ENCODE peak calls at places on chromosomes 12 and 14, in eight cellular contexts. One of them, this sample, is unnamed.

GRCh38 chr12:25959069-25959961 is 833 bp downstream of the RASSF8 start:
- DNase-seq in T-helper 9 cell: no peak
- DNase-seq in GM12865: peak; percentile 9
- DNase-seq in IMR-90: peak; percentile 85
- DNase-seq in activated CD4-positive, alpha-beta T cell treated with anti-CD3 and anti-CD28 coated beads for 1 hour: no peak
- DNase-seq in DMS 273 treated with DMSO at 0.1 percent for 48 hours: no peak
- DNase-seq in brain pericyte: peak; percentile 34
- DNase-seq in pancreas: peak; percentile 48
- DNase-seq in this sample: no peak

GRCh38 chr14:105507247-105507646 is 16.2 kb downstream of the TEDC1 start:
- DNase-seq in T-helper 9 cell: no peak
- DNase-seq in GM12865: no peak
- DNase-seq in IMR-90: no peak
- DNase-seq in activated CD4-positive, alpha-beta T cell treated with anti-CD3 and anti-CD28 coated beads for 1 hour: no peak
- DNase-seq in DMS 273 treated with DMSO at 0.1 percent for 48 hours: no peak
- DNase-seq in brain pericyte: no peak
- DNase-seq in pancreas: no peak
- DNase-seq in this sample: no peak

GRCh38 chr12:52821826-52822660 is 8.1 kb upstream of the KRT4 start:
- DNase-seq in T-helper 9 cell: no peak
- DNase-seq in GM12865: no peak
- DNase-seq in IMR-90: no peak
- DNase-seq in activated CD4-positive, alpha-beta T cell treated with anti-CD3 and anti-CD28 coated beads for 1 hour: no peak
- DNase-seq in DMS 273 treated with DMSO at 0.1 percent for 48 hours: no peak
- DNase-seq in brain pericyte: no peak
- DNase-seq in pancreas: no peak
- DNase-seq in this sample: no peak

GRCh38 chr12:65640489-65640901 is 183.8 kb upstream of the HMGA2 start:
- DNase-seq in T-helper 9 cell: no peak
- DNase-seq in GM12865: no peak
- DNase-seq in IMR-90: peak; percentile 64
- DNase-seq in activated CD4-positive, alpha-beta T cell treated with anti-CD3 and anti-CD28 coated beads for 1 hour: no peak
- DNase-seq in DMS 273 treated with DMSO at 0.1 percent for 48 hours: no peak
- DNase-seq in brain pericyte: peak; percentile 92
- DNase-seq in pancreas: no peak
- DNase-seq in this sample: no peak

GRCh38 chr14:76828339-76829015 is 2.3 kb downstream of the LRRC74A start:
- DNase-seq in T-helper 9 cell: no peak
- DNase-seq in GM12865: no peak
- DNase-seq in IMR-90: no peak
- DNase-seq in activated CD4-positive, alpha-beta T cell treated with anti-CD3 and anti-CD28 coated beads for 1 hour: no peak
- DNase-seq in DMS 273 treated with DMSO at 0.1 percent for 48 hours: no peak
- DNase-seq in brain pericyte: no peak
- DNase-seq in pancreas: peak; percentile 89
- DNase-seq in this sample: no peak

GRCh38 chr12:176321-177181 is 37.4 kb downstream of the SLC6A12 start:
- DNase-seq in T-helper 9 cell: no peak
- DNase-seq in GM12865: no peak
- DNase-seq in IMR-90: peak; percentile 61
- DNase-seq in activated CD4-positive, alpha-beta T cell treated with anti-CD3 and anti-CD28 coated beads for 1 hour: no peak
- DNase-seq in DMS 273 treated with DMSO at 0.1 percent for 48 hours: peak; percentile 91
- DNase-seq in brain pericyte: no peak
- DNase-seq in pancreas: no peak
- DNase-seq in this sample: no peak

GRCh38 chr14:100108840-100109593 is 43.8 kb downstream of the EVL start:
- DNase-seq in T-helper 9 cell: no peak
- DNase-seq in GM12865: no peak
- DNase-seq in IMR-90: peak; percentile 69
- DNase-seq in activated CD4-positive, alpha-beta T cell treated with anti-CD3 and anti-CD28 coated beads for 1 hour: no peak
- DNase-seq in DMS 273 treated with DMSO at 0.1 percent for 48 hours: no peak
- DNase-seq in brain pericyte: no peak
- DNase-seq in pancreas: no peak
- DNase-seq in this sample: no peak

GRCh38 chr14:76964695-76965094 is 63.8 kb downstream of the IRF2BPL start:
- DNase-seq in T-helper 9 cell: no peak
- DNase-seq in GM12865: peak; percentile 64
- DNase-seq in IMR-90: no peak
- DNase-seq in activated CD4-positive, alpha-beta T cell treated with anti-CD3 and anti-CD28 coated beads for 1 hour: no peak
- DNase-seq in DMS 273 treated with DMSO at 0.1 percent for 48 hours: no peak
- DNase-seq in brain pericyte: no peak
- DNase-seq in pancreas: no peak
- DNase-seq in this sample: no peak

GRCh38 chr12:62248873-62249272 is 11.3 kb upstream of the USP15 start:
- DNase-seq in T-helper 9 cell: no peak
- DNase-seq in GM12865: no peak
- DNase-seq in IMR-90: no peak
- DNase-seq in activated CD4-positive, alpha-beta T cell treated with anti-CD3 and anti-CD28 coated beads for 1 hour: no peak
- DNase-seq in DMS 273 treated with DMSO at 0.1 percent for 48 hours: no peak
- DNase-seq in brain pericyte: no peak
- DNase-seq in pancreas: no peak
- DNase-seq in this sample: no peak

GRCh38 chr14:56262530-56262929 is 144.3 kb downstream of the PELI2 start:
- DNase-seq in T-helper 9 cell: no peak
- DNase-seq in GM12865: no peak
- DNase-seq in IMR-90: no peak
- DNase-seq in activated CD4-positive, alpha-beta T cell treated with anti-CD3 and anti-CD28 coated beads for 1 hour: no peak
- DNase-seq in DMS 273 treated with DMSO at 0.1 percent for 48 hours: no peak
- DNase-seq in brain pericyte: no peak
- DNase-seq in pancreas: no peak
- DNase-seq in this sample: no peak

GRCh38 chr14:64880382-64881121 is 845 bp upstream of the SPTB start:
- DNase-seq in T-helper 9 cell: peak; percentile 46
- DNase-seq in GM12865: peak; percentile 23
- DNase-seq in IMR-90: no peak
- DNase-seq in activated CD4-positive, alpha-beta T cell treated with anti-CD3 and anti-CD28 coated beads for 1 hour: peak; percentile 48
- DNase-seq in DMS 273 treated with DMSO at 0.1 percent for 48 hours: peak; percentile 5
- DNase-seq in brain pericyte: no peak
- DNase-seq in pancreas: peak; percentile 60
- DNase-seq in this sample: peak; percentile 48

GRCh38 chr14:51308872-51309271 is 68.8 kb downstream of the TMX1 start:
- DNase-seq in T-helper 9 cell: no peak
- DNase-seq in GM12865: no peak
- DNase-seq in IMR-90: no peak
- DNase-seq in activated CD4-positive, alpha-beta T cell treated with anti-CD3 and anti-CD28 coated beads for 1 hour: no peak
- DNase-seq in DMS 273 treated with DMSO at 0.1 percent for 48 hours: no peak
- DNase-seq in brain pericyte: no peak
- DNase-seq in pancreas: no peak
- DNase-seq in this sample: no peak

GRCh38 chr14:35365130-35366047 is 39.2 kb downstream of the NFKBIA start:
- DNase-seq in T-helper 9 cell: no peak
- DNase-seq in GM12865: peak; percentile 47
- DNase-seq in IMR-90: peak; percentile 92
- DNase-seq in activated CD4-positive, alpha-beta T cell treated with anti-CD3 and anti-CD28 coated beads for 1 hour: peak; percentile 34
- DNase-seq in DMS 273 treated with DMSO at 0.1 percent for 48 hours: no peak
- DNase-seq in brain pericyte: no peak
- DNase-seq in pancreas: no peak
- DNase-seq in this sample: no peak

GRCh38 chr12:113358381-113359132 is at the start of gene PLBD2:
- DNase-seq in T-helper 9 cell: peak; percentile 97
- DNase-seq in GM12865: peak; percentile 96
- DNase-seq in IMR-90: peak; percentile 89
- DNase-seq in activated CD4-positive, alpha-beta T cell treated with anti-CD3 and anti-CD28 coated beads for 1 hour: peak; percentile 90
- DNase-seq in DMS 273 treated with DMSO at 0.1 percent for 48 hours: peak; percentile 81
- DNase-seq in brain pericyte: peak; percentile 57
- DNase-seq in pancreas: peak; percentile 95
- DNase-seq in this sample: peak; percentile 94

GRCh38 chr12:71888521-71888920 is 49.0 kb downstream of the TBC1D15 start:
- DNase-seq in T-helper 9 cell: no peak
- DNase-seq in GM12865: no peak
- DNase-seq in IMR-90: no peak
- DNase-seq in activated CD4-positive, alpha-beta T cell treated with anti-CD3 and anti-CD28 coated beads for 1 hour: no peak
- DNase-seq in DMS 273 treated with DMSO at 0.1 percent for 48 hours: no peak
- DNase-seq in brain pericyte: no peak
- DNase-seq in pancreas: no peak
- DNase-seq in this sample: no peak

GRCh38 chr14:94337274-94337673 is 14.1 kb upstream of the SERPINA6 start:
- DNase-seq in T-helper 9 cell: no peak
- DNase-seq in GM12865: no peak
- DNase-seq in IMR-90: peak; percentile 31
- DNase-seq in activated CD4-positive, alpha-beta T cell treated with anti-CD3 and anti-CD28 coated beads for 1 hour: no peak
- DNase-seq in DMS 273 treated with DMSO at 0.1 percent for 48 hours: no peak
- DNase-seq in brain pericyte: no peak
- DNase-seq in pancreas: no peak
- DNase-seq in this sample: no peak

GRCh38 chr14:55354500-55354899 is 57.1 kb downstream of the ATG14 start:
- DNase-seq in T-helper 9 cell: peak; percentile 47
- DNase-seq in GM12865: peak; percentile 68
- DNase-seq in IMR-90: peak; percentile 48
- DNase-seq in activated CD4-positive, alpha-beta T cell treated with anti-CD3 and anti-CD28 coated beads for 1 hour: peak; percentile 38
- DNase-seq in DMS 273 treated with DMSO at 0.1 percent for 48 hours: peak; percentile 42
- DNase-seq in brain pericyte: no peak
- DNase-seq in pancreas: peak; percentile 39
- DNase-seq in this sample: peak; percentile 53

GRCh38 chr12:100716949-100717732 is 77.4 kb upstream of the ANO4 start:
- DNase-seq in T-helper 9 cell: no peak
- DNase-seq in GM12865: no peak
- DNase-seq in IMR-90: no peak
- DNase-seq in activated CD4-positive, alpha-beta T cell treated with anti-CD3 and anti-CD28 coated beads for 1 hour: no peak
- DNase-seq in DMS 273 treated with DMSO at 0.1 percent for 48 hours: no peak
- DNase-seq in brain pericyte: no peak
- DNase-seq in pancreas: no peak
- DNase-seq in this sample: no peak

GRCh38 chr12:57242329-57242690 is 8.7 kb downstream of the STAC3 start:
- DNase-seq in T-helper 9 cell: no peak
- DNase-seq in GM12865: no peak
- DNase-seq in IMR-90: no peak
- DNase-seq in activated CD4-positive, alpha-beta T cell treated with anti-CD3 and anti-CD28 coated beads for 1 hour: no peak
- DNase-seq in DMS 273 treated with DMSO at 0.1 percent for 48 hours: peak; percentile 71
- DNase-seq in brain pericyte: no peak
- DNase-seq in pancreas: peak; percentile 58
- DNase-seq in this sample: no peak

GRCh38 chr12:99522456-99522855 is 125.1 kb upstream of the GARIN6 start:
- DNase-seq in T-helper 9 cell: no peak
- DNase-seq in GM12865: no peak
- DNase-seq in IMR-90: no peak
- DNase-seq in activated CD4-positive, alpha-beta T cell treated with anti-CD3 and anti-CD28 coated beads for 1 hour: no peak
- DNase-seq in DMS 273 treated with DMSO at 0.1 percent for 48 hours: no peak
- DNase-seq in brain pericyte: no peak
- DNase-seq in pancreas: no peak
- DNase-seq in this sample: no peak

GRCh38 chr12:50185496-50185895 is 18.3 kb upstream of the CERS5 start:
- DNase-seq in T-helper 9 cell: no peak
- DNase-seq in GM12865: no peak
- DNase-seq in IMR-90: no peak
- DNase-seq in activated CD4-positive, alpha-beta T cell treated with anti-CD3 and anti-CD28 coated beads for 1 hour: no peak
- DNase-seq in DMS 273 treated with DMSO at 0.1 percent for 48 hours: no peak
- DNase-seq in brain pericyte: no peak
- DNase-seq in pancreas: no peak
- DNase-seq in this sample: no peak

GRCh38 chr14:95770777-95771176 is 56.9 kb upstream of the TCL1A start:
- DNase-seq in T-helper 9 cell: no peak
- DNase-seq in GM12865: peak; percentile 11
- DNase-seq in IMR-90: no peak
- DNase-seq in activated CD4-positive, alpha-beta T cell treated with anti-CD3 and anti-CD28 coated beads for 1 hour: no peak
- DNase-seq in DMS 273 treated with DMSO at 0.1 percent for 48 hours: no peak
- DNase-seq in brain pericyte: no peak
- DNase-seq in pancreas: no peak
- DNase-seq in this sample: peak; percentile 5

GRCh38 chr14:39264558-39264957 is 30.8 kb downstream of the MIA2 start:
- DNase-seq in T-helper 9 cell: no peak
- DNase-seq in GM12865: no peak
- DNase-seq in IMR-90: no peak
- DNase-seq in activated CD4-positive, alpha-beta T cell treated with anti-CD3 and anti-CD28 coated beads for 1 hour: no peak
- DNase-seq in DMS 273 treated with DMSO at 0.1 percent for 48 hours: no peak
- DNase-seq in brain pericyte: no peak
- DNase-seq in pancreas: no peak
- DNase-seq in this sample: no peak

GRCh38 chr12:60724475-60724874 is 1128.6 kb downstream of the SLC16A7 start:
- DNase-seq in T-helper 9 cell: no peak
- DNase-seq in GM12865: peak; percentile 6
- DNase-seq in IMR-90: no peak
- DNase-seq in activated CD4-positive, alpha-beta T cell treated with anti-CD3 and anti-CD28 coated beads for 1 hour: no peak
- DNase-seq in DMS 273 treated with DMSO at 0.1 percent for 48 hours: no peak
- DNase-seq in brain pericyte: no peak
- DNase-seq in pancreas: no peak
- DNase-seq in this sample: no peak